ENCODE peak calls at places on chromosomes 16 and 17, in five cellular contexts. P, M, Y, K and Z are unnamed samples.

GRCh38 chr16:11636172-11636721 is 32.0 kb upstream of the SNN start:
- DNase-seq in P (no peak), Y (no peak), K (no peak), M (no peak), Z (no peak)

GRCh38 chr17:74521701-74522201 is 9.5 kb downstream of the CD300LB start:
- DNase-seq in Y (no peak), M (no peak), K (no peak), P (no peak), Z (no peak)

GRCh38 chr16:69839798-69840409 is 77.8 kb downstream of the WWP2 start:
- DNase-seq in M (no peak), P (no peak), Y (no peak), K (no peak), Z (no peak)

GRCh38 chr16:52251495-52251894 is 295.4 kb downstream of the TOX3 start:
- DNase-seq in M (no peak), P (peak; percentile 53), Y (no peak), K (no peak), Z (no peak)

GRCh38 chr16:9225527-9226316 is 134.3 kb downstream of the HAPSTR1 start:
- DNase-seq in M (peak; percentile 12), P (peak; percentile 63), Y (no peak), K (peak; percentile 9), Z (peak; percentile 4)

GRCh38 chr17:41215681-41216080 is 10.8 kb upstream of the KRTAP9-2 start:
- DNase-seq in P (no peak), K (no peak), Y (no peak), M (no peak), Z (no peak)

GRCh38 chr16:1920727-1921155 is 2.5 kb upstream of the HS3ST6 start:
- DNase-seq in Y (no peak), K (peak; percentile 65), M (no peak), P (peak; percentile 67), Z (peak; percentile 29)

GRCh38 chr17:77375526-77375916 is 234.8 kb downstream of the SEC14L1 start:
- DNase-seq in Y (no peak), M (no peak), K (no peak), P (no peak), Z (no peak)

GRCh38 chr17:29593546-29594440 is 861 bp downstream of the ANKRD13B start:
- DNase-seq in M (no peak), Y (peak; percentile 24), P (peak; percentile 61), K (no peak), Z (peak; percentile 60)

GRCh38 chr17:5019475-5019956 is 15.7 kb downstream of the SLC52A1 start:
- DNase-seq in P (peak; percentile 38), Y (peak; percentile 12), M (no peak), K (no peak), Z (no peak)

GRCh38 chr17:19021622-19022083 is 17.1 kb upstream of the FAM83G start:
- DNase-seq in M (no peak), P (peak; percentile 36), K (no peak), Y (no peak), Z (no peak)

GRCh38 chr17:64306850-64307463 is 43.9 kb upstream of the TEX2 start:
- DNase-seq in K (peak; percentile 68), P (peak; percentile 79), Y (peak; percentile 67), M (peak; percentile 70), Z (peak; percentile 85)

GRCh38 chr17:80264048-80264792 is 3.6 kb downstream of the RNF213 start:
- DNase-seq in K (no peak), Y (no peak), M (no peak), P (no peak), Z (no peak)

GRCh38 chr16:58678716-58679115 is 5.9 kb downstream of the SLC38A7 start:
- DNase-seq in P (no peak), M (no peak), Y (no peak), K (no peak), Z (peak; percentile 35)

GRCh38 chr16:77833906-77834599 is 45.7 kb downstream of the VAT1L start:
- DNase-seq in K (peak; percentile 68), Y (peak; percentile 89), M (no peak), P (peak; percentile 37), Z (no peak)

GRCh38 chr16:19384656-19385055 is 33.0 kb upstream of the TMC5 start:
- DNase-seq in M (peak; percentile 78), Y (no peak), P (no peak), K (no peak), Z (no peak)

GRCh38 chr17:152860-153420 is 15.6 kb downstream of the SCGB1C2 start:
- DNase-seq in K (no peak), M (no peak), P (no peak), Y (no peak), Z (no peak)

GRCh38 chr17:22692066-22692800 is 999.9 kb downstream of the KCNJ18 start:
- DNase-seq in Y (no peak), M (no peak), K (no peak), P (no peak), Z (no peak)

GRCh38 chr16:24609740-24610420 is 70.5 kb downstream of the RBBP6 start:
- DNase-seq in Y (peak; percentile 31), P (peak; percentile 93), M (no peak), K (peak; percentile 44), Z (peak; percentile 68)

GRCh38 chr17:33328129-33328528 is 35.0 kb upstream of the ASIC2 start:
- DNase-seq in M (no peak), K (peak; percentile 23), Y (peak; percentile 4), P (peak; percentile 18), Z (no peak)

GRCh38 chr17:78374189-78374588 is 4.3 kb upstream of the PGS1 start:
- DNase-seq in M (no peak), Y (no peak), P (no peak), K (no peak), Z (no peak)

GRCh38 chr16:30805370-30806169 is 18.6 kb upstream of the ZNF629 start:
- DNase-seq in M (peak; percentile 56), K (peak; percentile 75), Y (peak; percentile 74), P (peak; percentile 76), Z (peak; percentile 93)

GRCh38 chr17:64196626-64197025 is 66.4 kb downstream of the TEX2 start:
- DNase-seq in Y (peak; percentile 88), K (no peak), M (no peak), P (peak; percentile 78), Z (peak; percentile 78)

GRCh38 chr17:60767744-60768308 is 90.2 kb downstream of the BCAS3 start:
- DNase-seq in M (no peak), K (no peak), P (no peak), Y (no peak), Z (no peak)

GRCh38 chr17:55492951-55493350 is 18.3 kb downstream of the SMIM36 start:
- DNase-seq in K (peak; percentile 53), P (no peak), Y (no peak), M (no peak), Z (no peak)
- H3K4me3 ChIP-seq in K (no peak overlapping the region), P (no peak overlapping the region), Y (no peak overlapping the region), M (no peak overlapping the region), Z (no peak overlapping the region)

GRCh38 chr17:1997587-1998425 is 27.3 kb downstream of the RTN4RL1 start:
- DNase-seq in M (no peak), K (peak; percentile 59), P (no peak), Y (no peak), Z (no peak)
- H3K4me1 ChIP-seq in M (peaks cover 11% of the 10 kb centered on the region), K (peaks cover 22% of the 10 kb centered on the region), P (peaks cover 9% of the 10 kb centered on the region), Y (peaks cover 11% of the 10 kb centered on the region), Z (peaks cover 26% of the 10 kb centered on the region)

GRCh38 chr16:49652441-49653175 is 203.3 kb downstream of the ZNF423 start:
- DNase-seq in P (peak; percentile 35), K (no peak), M (no peak), Y (no peak), Z (peak; percentile 96)
- H3K4me3 ChIP-seq in P (no peak overlapping the region), K (no peak overlapping the region), M (no peak overlapping the region), Y (no peak overlapping the region), Z (peak overlapping the region; percentile 71)

GRCh38 chr17:70658840-70659239 is 489.5 kb downstream of the KCNJ2 start:
- DNase-seq in P (no peak), K (no peak), Y (no peak), M (no peak), Z (no peak)
- H3K4me1 ChIP-seq in P (no peaks in the 10 kb centered on the region), K (peaks cover 1% of the 10 kb centered on the region), Y (no peaks in the 10 kb centered on the region), M (no peaks in the 10 kb centered on the region), Z (peaks cover 15% of the 10 kb centered on the region)

DNA sequence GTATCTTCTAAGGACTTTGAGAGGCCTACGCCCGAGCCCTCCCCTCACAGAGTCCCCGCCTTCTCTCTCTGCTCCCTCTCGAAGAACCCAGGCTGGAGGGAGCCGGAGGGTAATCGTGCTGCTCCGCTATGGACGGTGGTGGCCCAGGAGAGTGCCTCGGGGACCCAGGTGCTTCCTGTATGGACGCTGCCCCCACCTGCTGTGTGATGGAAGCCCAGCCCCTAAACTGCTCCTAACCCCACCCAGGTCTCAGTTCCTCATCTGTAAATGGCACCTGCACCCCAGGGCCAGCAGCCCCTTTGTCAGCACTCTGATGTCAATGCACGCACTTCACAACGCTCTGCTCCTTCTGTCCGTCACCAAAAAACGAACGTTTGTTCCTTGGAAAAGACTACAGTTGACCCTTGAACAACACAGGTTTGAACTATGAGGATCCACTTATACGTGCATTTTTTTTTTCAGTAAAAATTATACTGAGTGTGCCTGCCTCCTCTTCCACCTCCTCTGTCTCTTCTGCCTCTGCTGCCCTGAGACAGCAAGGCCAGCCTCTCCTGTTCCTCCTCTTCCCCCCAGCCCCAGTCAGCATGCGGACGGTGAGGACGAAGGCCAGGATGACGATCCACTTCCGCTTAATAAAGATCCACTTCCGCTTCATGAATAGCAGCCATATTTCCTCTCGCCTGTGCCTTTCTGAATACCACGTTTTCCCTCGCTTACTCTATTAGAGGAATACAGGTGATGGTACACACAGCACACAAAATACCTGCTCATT is 118.3 kb downstream of the BANP start:
- DNase-seq in K (no peak), M (no peak), Y (no peak), P (no peak), Z (no peak)
- H3K4me3 ChIP-seq in K (no peak overlapping the region), M (no peak overlapping the region), Y (no peak overlapping the region), P (no peak overlapping the region), Z (no peak overlapping the region)

GRCh38 chr16:68069511-68070248 is 15.5 kb upstream of the NFATC3 start:
- DNase-seq in M (no peak), Y (no peak), K (no peak), P (no peak), Z (no peak)
- H3K4me1 ChIP-seq in M (no peaks in the 10 kb centered on the region), Y (peaks cover 13% of the 10 kb centered on the region), K (no peaks in the 10 kb centered on the region), P (peaks cover 5% of the 10 kb centered on the region), Z (peaks cover 46% of the 10 kb centered on the region)

GRCh38 chr16:57372372-57373116 is at the start of gene CX3CL1:
- DNase-seq in K (no peak), M (no peak), Y (peak; percentile 39), P (peak; percentile 61), Z (peak; percentile 59)
- H3K4me3 ChIP-seq in K (peak within 1 kb of the TSS; percentile 71), M (no peak within 1 kb of the TSS), Y (no peak within 1 kb of the TSS), P (no peak within 1 kb of the TSS), Z (peak within 1 kb of the TSS; percentile 81)

GRCh38 chr16:89973235-89973634 is 24.7 kb downstream of the DEF8 start:
- DNase-seq in P (no peak), M (no peak), K (no peak), Y (no peak), Z (no peak)

GRCh38 chr16:89971495-89972243 is 23.1 kb downstream of the DEF8 start:
- DNase-seq in M (no peak), Y (no peak), K (no peak), P (no peak), Z (no peak)

GRCh38 chr16:89973654-89974335 is 25.2 kb downstream of the DEF8 start:
- DNase-seq in M (no peak), Y (no peak), P (no peak), K (no peak), Z (no peak)

GRCh38 chr16:89972244-89973234 is 24.0 kb downstream of the DEF8 start:
- DNase-seq in K (peak; percentile 94), P (peak; percentile 97), M (peak; percentile 88), Y (peak; percentile 85), Z (peak; percentile 97)

GRCh38 chr16:89970011-89970410 is 21.5 kb downstream of the DEF8 start:
- DNase-seq in M (no peak), K (no peak), Y (no peak), P (no peak), Z (no peak)
- H3K4me1 ChIP-seq in M (peaks cover 11% of the 10 kb centered on the region), K (peaks cover 18% of the 10 kb centered on the region), Y (peaks cover 9% of the 10 kb centered on the region), P (peaks cover 18% of the 10 kb centered on the region), Z (peaks cover 28% of the 10 kb centered on the region)

GRCh38 chr16:75000481-75001081 is 1.8 kb downstream of the ZNRF1 start:
- DNase-seq in Y (peak; percentile 37), K (no peak), M (no peak), P (no peak), Z (peak; percentile 47)
- H3K4me3 ChIP-seq in Y (peak overlapping the region; percentile 79), K (peak overlapping the region; percentile 72), M (peak overlapping the region; percentile 71), P (peak overlapping the region; percentile 95), Z (peak overlapping the region; percentile 85)